ENCODE peak calls at places on chromosomes 13 and 19, in four cellular contexts. L, Z, D and F are unnamed samples.

GRCh38 chr13:39051157-39051556 is 12.9 kb downstream of the NHLRC3 start:
- DNase-seq in L (no peak), Z (no peak), D (no peak), F (no peak)

GRCh38 chr19:40646564-40647254 is 43.7 kb downstream of the NUMBL start:
- DNase-seq in L (no peak), Z (no peak), D (no peak), F (no peak)

GRCh38 chr19:19304186-19304975 is 15.9 kb downstream of the SUGP1 start:
- DNase-seq in L (no peak), Z (no peak), D (peak; percentile 77), F (no peak)

GRCh38 chr19:54096642-54097106 is 3.9 kb downstream of the OSCAR start:
- DNase-seq in L (no peak), Z (no peak), D (no peak), F (no peak)

GRCh38 chr13:100517135-100517534 is 71.5 kb downstream of the GGACT start:
- DNase-seq in L (no peak), Z (no peak), D (no peak), F (no peak)

GRCh38 chr13:28678809-28679208 is 19.9 kb downstream of the POMP start:
- DNase-seq in L (no peak), Z (no peak), D (no peak), F (no peak)

GRCh38 chr19:3720533-3720917 is 12.3 kb downstream of the TJP3 start:
- DNase-seq in L (no peak), Z (no peak), D (no peak), F (no peak)

GRCh38 chr13:40057228-40057627 is 401.8 kb downstream of the COG6 start:
- DNase-seq in L (no peak), Z (no peak), D (no peak), F (no peak)

GRCh38 chr19:2960120-2960519 is 15.3 kb upstream of the ZNF77 start:
- DNase-seq in L (no peak), Z (no peak), D (no peak), F (no peak)

GRCh38 chr13:41058229-41059070 is 2.9 kb upstream of the WBP4 start:
- DNase-seq in L (no peak), Z (no peak), D (no peak), F (no peak)

GRCh38 chr13:73090116-73090811 is 31.5 kb downstream of the KLF5 start:
- DNase-seq in L (peak; percentile 48), Z (no peak), D (no peak), F (no peak)

GRCh38 chr19:40601061-40601973 is at the start of gene LTBP4:
- DNase-seq in L (no peak), Z (no peak), D (no peak), F (peak; percentile 86)

GRCh38 chr13:40503966-40504591 is 162.4 kb downstream of the FOXO1 start:
- DNase-seq in L (no peak), Z (no peak), D (no peak), F (no peak)

GRCh38 chr13:39244561-39245230 is 206.4 kb downstream of the NHLRC3 start:
- DNase-seq in L (no peak), Z (no peak), D (no peak), F (no peak)

GRCh38 chr19:55391702-55392615 is 6.2 kb downstream of the RPL28 start:
- DNase-seq in L (peak; percentile 42), Z (no peak), D (no peak), F (no peak)

GRCh38 chr19:34120846-34121639 is 51.3 kb upstream of the LSM14A start:
- DNase-seq in L (peak; percentile 20), Z (no peak), D (no peak), F (no peak)

GRCh38 chr13:42926555-42926954 is 65.5 kb downstream of the EPSTI1 start:
- DNase-seq in L (no peak), Z (no peak), D (no peak), F (no peak)

GRCh38 chr13:36297259-36297599 is 385 bp downstream of the CCDC169 start:
- DNase-seq in L (no peak), Z (no peak), D (no peak), F (no peak)

GRCh38 chr13:46289260-46289955 is 77.7 kb downstream of the LRRC63 start:
- DNase-seq in L (no peak), Z (no peak), D (no peak), F (no peak)

GRCh38 chr13:44098559-44098958 is 218.9 kb downstream of the LACC1 start:
- DNase-seq in L (no peak), Z (no peak), D (no peak), F (no peak)

GRCh38 chr13:35179494-35179893 is 237.4 kb downstream of the NBEA start:
- DNase-seq in L (no peak), Z (no peak), D (no peak), F (no peak)

GRCh38 chr19:49064768-49065611 is at the start of gene NTF4:
- DNase-seq in L (no peak), Z (no peak), D (no peak), F (no peak)
- H3K4me3 ChIP-seq in L (peak within 1 kb of the TSS; percentile 45), Z (peak within 1 kb of the TSS; percentile 47), D (no peak within 1 kb of the TSS), F (no peak within 1 kb of the TSS)

GRCh38 chr19:13797870-13798269 is 2.6 kb downstream of the ZSWIM4 start:
- DNase-seq in L (no peak), Z (no peak), D (no peak), F (peak; percentile 88)
- H3K27ac ChIP-seq in L (peak overlapping the region; percentile 39), Z (peak overlapping the region; percentile 72), D (no peak overlapping the region), F (peak overlapping the region; percentile 93)

GRCh38 chr19:45779231-45780145 is 2.8 kb downstream of the DMPK start:
- DNase-seq in L (no peak), Z (peak; percentile 94), D (no peak), F (no peak)
- H3K4me3 ChIP-seq in L (no peak overlapping the region), Z (peak overlapping the region; percentile 43), D (no peak overlapping the region), F (peak overlapping the region; percentile 94)

GRCh38 chr19:42121036-42121621 is 11.1 kb downstream of the POU2F2 start:
- DNase-seq in L (no peak), Z (no peak), D (no peak), F (no peak)
- H3K27ac ChIP-seq in L (peak overlapping the region; percentile 73), Z (no peak overlapping the region), D (no peak overlapping the region), F (no peak overlapping the region)

GRCh38 chr13:114200673-114201005 is 21.6 kb downstream of the CFAP97D2 start:
- DNase-seq in L (no peak), Z (no peak), D (no peak), F (no peak)
- H3K4me3 ChIP-seq in L (peak overlapping the region; percentile 33), Z (no peak overlapping the region), D (no peak overlapping the region), F (no peak overlapping the region)

DNA sequence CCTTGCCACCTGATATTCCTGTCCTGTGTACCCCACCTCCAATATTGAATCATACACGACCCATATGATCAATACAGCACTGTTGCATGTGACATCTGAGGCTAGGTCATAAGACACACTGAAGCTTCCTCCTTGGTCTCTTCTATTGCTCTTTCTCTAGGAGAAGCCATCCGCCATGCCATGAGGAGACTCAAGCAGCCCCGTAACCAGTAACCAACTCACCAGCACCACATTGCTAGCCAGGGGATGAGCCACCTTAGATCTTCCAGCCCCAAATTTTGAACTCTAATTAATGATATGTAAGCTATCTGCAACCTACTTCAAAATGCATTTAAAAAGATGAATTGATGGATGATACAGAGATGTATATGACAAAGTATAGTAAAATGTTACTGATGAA is 28.6 kb downstream of the ZNF557 start:
- DNase-seq in L (no peak), Z (no peak), D (no peak), F (no peak)
- H3K27ac ChIP-seq in L (no peak overlapping the region), Z (no peak overlapping the region), D (peak overlapping the region; percentile 99), F (no peak overlapping the region)

DNA sequence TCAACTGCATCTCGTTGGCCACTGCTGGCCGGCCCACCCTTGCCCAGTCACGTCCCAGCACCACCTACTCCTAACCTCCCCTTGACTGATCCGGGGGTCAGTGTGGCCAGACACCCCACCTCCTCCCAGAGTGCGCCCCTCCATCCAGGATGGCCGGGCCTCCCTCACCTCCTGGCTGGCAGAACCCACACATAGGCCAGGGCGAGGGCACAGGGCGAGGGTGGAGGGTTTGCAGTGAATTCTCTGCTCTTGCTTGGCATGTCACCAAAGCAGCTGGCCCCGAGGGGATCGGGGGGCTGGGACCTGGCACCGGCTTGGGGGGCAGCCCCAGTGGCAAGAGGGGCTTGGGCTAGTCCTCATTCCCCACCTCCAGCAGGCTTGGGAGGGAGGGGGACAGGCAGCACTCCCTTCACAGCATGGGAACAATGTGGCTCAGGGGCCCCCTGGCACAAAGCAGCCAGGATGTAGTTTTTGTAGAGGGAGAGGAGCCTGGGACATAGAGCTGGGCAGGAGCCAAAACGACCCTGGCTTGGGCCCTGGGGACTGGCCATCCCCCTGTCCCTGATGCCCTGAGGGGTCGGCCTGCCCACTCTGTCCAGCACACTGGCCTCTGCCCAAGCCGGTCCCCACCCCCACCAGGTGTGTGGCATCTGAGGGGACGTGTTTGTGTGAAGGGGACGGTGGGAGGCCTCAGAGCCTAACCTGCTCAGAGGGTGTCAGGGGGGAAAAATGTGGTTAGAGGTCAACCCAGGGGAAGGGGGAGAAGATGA is 28.5 kb upstream of the ASF1B start:
- DNase-seq in L (no peak), Z (no peak), D (no peak), F (no peak)
- H3K4me3 ChIP-seq in L (no peak overlapping the region), Z (no peak overlapping the region), D (no peak overlapping the region), F (no peak overlapping the region)

GRCh38 chr13:114045113-114045735 is 71.3 kb upstream of the C13orf46 start:
- DNase-seq in L (no peak), Z (no peak), D (no peak), F (no peak)
- H3K27ac ChIP-seq in L (peak overlapping the region; percentile 39), Z (peak overlapping the region; percentile 62), D (peak overlapping the region; percentile 69), F (no peak overlapping the region)

GRCh38 chr19:16068696-16069259 is 7.5 kb upstream of the TPM4 start:
- DNase-seq in L (no peak), Z (peak; percentile 49), D (no peak), F (no peak)

GRCh38 chr19:16071072-16071691 is 5.1 kb upstream of the TPM4 start:
- DNase-seq in L (no peak), Z (no peak), D (no peak), F (no peak)

GRCh38 chr19:16069813-16070365 is 6.4 kb upstream of the TPM4 start:
- DNase-seq in L (no peak), Z (peak; percentile 66), D (no peak), F (no peak)

GRCh38 chr19:16073481-16073880 is 2.8 kb upstream of the TPM4 start:
- DNase-seq in L (no peak), Z (peak; percentile 51), D (no peak), F (no peak)

DNA sequence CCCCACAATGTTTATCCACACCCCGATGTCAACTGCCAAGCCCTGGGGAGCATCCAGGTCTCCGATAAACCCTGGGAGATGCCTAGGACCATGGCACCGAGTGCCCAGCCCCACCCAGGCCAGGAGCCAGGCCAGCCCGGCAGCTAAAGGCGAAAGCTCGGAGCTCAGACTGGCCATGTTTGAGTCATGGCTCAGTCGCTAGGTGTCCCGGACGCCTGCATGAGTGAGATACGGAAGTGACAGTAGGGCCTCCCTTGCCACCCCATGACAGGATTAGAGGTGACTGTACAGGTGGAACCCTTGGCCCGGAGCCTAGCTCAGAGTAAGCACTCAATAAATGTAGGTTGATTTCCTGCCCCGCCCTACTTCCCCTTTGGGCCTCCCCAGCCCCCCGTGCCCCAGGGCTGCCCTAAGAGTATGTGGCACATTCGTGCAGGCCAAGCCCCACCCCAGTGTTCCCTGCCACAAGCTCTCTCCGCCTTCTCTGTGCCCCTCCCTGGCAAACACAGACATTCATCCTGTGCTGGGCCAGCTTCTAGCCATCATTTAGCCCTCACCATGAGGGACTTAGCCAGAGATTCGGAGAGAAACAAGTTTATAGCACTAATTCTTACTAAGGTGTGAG is 5.8 kb upstream of the TPM4 start:
- DNase-seq in L (no peak), Z (peak; percentile 89), D (no peak), F (peak; percentile 75)
- H3K4me3 ChIP-seq in L (peak overlapping the region; percentile 90), Z (peak overlapping the region; percentile 51), D (no peak overlapping the region), F (peak overlapping the region; percentile 80)